ENCODE peak calls at places on chromosomes 5 and 9, in four cellular contexts. X, B, N and E are unnamed samples.
A peak's percentile ranks its signal among the peaks of the same experiment; 100 is the strongest.

GRCh38 chr5:72366324-72366976 is 46.3 kb downstream of the PTCD2 start:
- DNase-seq in X (peak; percentile 67), B (peak; percentile 65), N (peak; percentile 79), E (peak; percentile 79)

GRCh38 chr5:154317916-154318315 is 127.4 kb downstream of the GALNT10 start:
- DNase-seq in X (no peak), B (no peak), N (no peak), E (no peak)

GRCh38 chr9:126052791-126053190 is 273.8 kb upstream of the MVB12B start:
- DNase-seq in X (no peak), B (no peak), N (no peak), E (no peak)

GRCh38 chr9:272251-273213 is 57.9 kb downstream of the DOCK8 start:
- DNase-seq in X (no peak), B (no peak), N (no peak), E (no peak)

GRCh38 chr5:71892641-71893340 is 173.7 kb downstream of the CARTPT start:
- DNase-seq in X (no peak), B (no peak), N (peak; percentile 74), E (no peak)

GRCh38 chr9:38394419-38394818 is 1.9 kb downstream of the ALDH1B1 start:
- DNase-seq in X (no peak), B (no peak), N (no peak), E (no peak)

GRCh38 chr5:75668988-75669760 is 48.1 kb downstream of the POC5 start:
- DNase-seq in X (peak; percentile 39), B (peak; percentile 45), N (no peak), E (no peak)

GRCh38 chr9:91720313-91720712 is 229.7 kb downstream of the ROR2 start:
- DNase-seq in X (no peak), B (no peak), N (peak; percentile 3), E (no peak)

GRCh38 chr5:138937392-138938387 is 62.6 kb upstream of the LRRTM2 start:
- DNase-seq in X (no peak), B (no peak), N (peak; percentile 64), E (no peak)

GRCh38 chr5:170120576-170120975 is 14.9 kb downstream of the FOXI1 start:
- DNase-seq in X (no peak), B (no peak), N (no peak), E (no peak)

GRCh38 chr5:51811883-51812282 is 428.6 kb downstream of the ISL1 start:
- DNase-seq in X (no peak), B (no peak), N (no peak), E (no peak)

GRCh38 chr5:73180561-73180960 is 7.6 kb downstream of the TMEM174 start:
- DNase-seq in X (no peak), B (no peak), N (no peak), E (no peak)

GRCh38 chr5:84764227-84764626 is 379.5 kb upstream of the EDIL3 start:
- DNase-seq in X (no peak), B (no peak), N (peak; percentile 56), E (no peak)

GRCh38 chr5:6355294-6355693 is 23.1 kb downstream of the MED10 start:
- DNase-seq in X (no peak), B (no peak), N (no peak), E (no peak)

GRCh38 chr9:113650207-113651131 is 186.9 kb downstream of the RGS3 start:
- DNase-seq in X (peak; percentile 94), B (no peak), N (peak; percentile 77), E (no peak)

GRCh38 chr5:142881727-142882126 is 111.5 kb downstream of the ARHGAP26 start:
- DNase-seq in X (no peak), B (no peak), N (no peak), E (no peak)

GRCh38 chr9:132744881-132745761 is 74.9 kb downstream of the GTF3C4 start:
- DNase-seq in X (no peak), B (no peak), N (peak; percentile 80), E (no peak)

GRCh38 chr9:138120511-138121437 is 243.2 kb downstream of the CACNA1B start:
- DNase-seq in X (no peak), B (no peak), N (no peak), E (no peak)

GRCh38 chr5:169116961-169117461 is 183.9 kb downstream of the SLIT3 start:
- DNase-seq in X (peak; percentile 11), B (no peak), N (peak; percentile 89), E (no peak)

GRCh38 chr5:36685631-36686147 is 79.3 kb downstream of the SLC1A3 start:
- DNase-seq in X (no peak), B (no peak), N (peak; percentile 14), E (no peak)

GRCh38 chr9:27157086-27157485 is 48.1 kb downstream of the TEK start:
- DNase-seq in X (no peak), B (no peak), N (no peak), E (no peak)

GRCh38 chr9:134407123-134407779 is 81.0 kb downstream of the RXRA start:
- DNase-seq in X (no peak), B (peak; percentile 85), N (peak; percentile 79), E (peak; percentile 88)

GRCh38 chr9:69985971-69986370 is 57.7 kb upstream of the MAMDC2 start:
- DNase-seq in X (no peak), B (no peak), N (no peak), E (no peak)

GRCh38 chr5:39661026-39661779 is 236.4 kb upstream of the DAB2 start:
- DNase-seq in X (no peak), B (no peak), N (no peak), E (no peak)

GRCh38 chr5:150638488-150639316 is 1.8 kb upstream of the SYNPO start:
- DNase-seq in X (no peak), B (no peak), N (no peak), E (no peak)

GRCh38 chr5:173855995-173856656 is 32.0 kb upstream of the CPEB4 start:
- DNase-seq in X (no peak), B (no peak), N (no peak), E (no peak)

GRCh38 chr9:137811283-137811870 is 66.2 kb upstream of the CACNA1B start:
- DNase-seq in X (no peak), B (no peak), N (no peak), E (no peak)

GRCh38 chr5:97838214-97838613 is 655.2 kb upstream of the RIOK2 start:
- DNase-seq in X (no peak), B (no peak), N (no peak), E (no peak)

GRCh38 chr5:109688999-109689739 is 558 bp upstream of the MAN2A1 start:
- DNase-seq in X (peak; percentile 89), B (peak; percentile 89), N (peak; percentile 94), E (peak; percentile 82)

DNA sequence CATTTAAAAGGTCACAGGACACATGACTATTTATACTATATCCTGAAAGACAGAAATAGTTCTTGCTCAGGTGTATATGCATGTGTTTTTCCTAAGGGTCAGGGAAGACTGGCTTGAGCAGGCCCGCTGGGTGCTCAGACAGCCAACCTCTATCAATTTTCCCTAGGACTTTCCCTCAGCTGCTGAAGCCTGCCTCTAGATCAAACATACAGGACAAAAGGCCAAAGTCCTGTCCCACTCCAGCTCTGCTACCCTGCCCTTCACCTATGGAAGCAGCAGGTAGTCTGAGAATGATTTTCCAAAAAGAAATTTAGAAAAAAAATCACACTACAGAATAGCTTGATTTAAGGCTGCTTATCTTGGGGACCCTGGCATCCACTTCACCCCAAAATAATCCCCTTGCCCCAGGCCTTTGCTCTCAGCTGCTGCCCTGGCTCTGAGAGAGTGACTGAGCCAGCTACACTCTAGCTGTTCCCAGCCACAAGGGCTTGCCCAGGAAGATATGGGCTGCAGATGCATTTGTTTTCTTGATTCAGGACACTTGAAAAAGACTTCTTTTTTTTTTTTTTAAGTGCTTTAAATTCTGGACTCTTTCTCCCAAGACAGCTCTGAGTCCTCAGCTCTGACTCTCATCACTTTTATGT is 42.5 kb downstream of the KLHL3 start:
- DNase-seq in X (no peak), B (no peak), N (no peak), E (no peak)
- H3K36me3 ChIP-seq in X (no peaks in the 10 kb centered on the region), B (peaks cover 3% of the 10 kb centered on the region), N (no peaks in the 10 kb centered on the region), E (no peaks in the 10 kb centered on the region)

GRCh38 chr9:97575673-97576048 is 57.5 kb downstream of the TSTD2 start:
- DNase-seq in X (no peak), B (no peak), N (no peak), E (no peak)
- H3K4me3 ChIP-seq in X (no peak overlapping the region), B (no peak overlapping the region), N (no peak overlapping the region), E (no peak overlapping the region)

GRCh38 chr9:101403886-101404285 is 5.2 kb downstream of the ZNF189 start:
- DNase-seq in X (no peak), B (no peak), N (no peak), E (no peak)
- H3K36me3 ChIP-seq in X (peaks cover 86% of the 10 kb centered on the region), B (peaks cover 75% of the 10 kb centered on the region), N (peaks cover 89% of the 10 kb centered on the region), E (peaks cover 12% of the 10 kb centered on the region)

DNA sequence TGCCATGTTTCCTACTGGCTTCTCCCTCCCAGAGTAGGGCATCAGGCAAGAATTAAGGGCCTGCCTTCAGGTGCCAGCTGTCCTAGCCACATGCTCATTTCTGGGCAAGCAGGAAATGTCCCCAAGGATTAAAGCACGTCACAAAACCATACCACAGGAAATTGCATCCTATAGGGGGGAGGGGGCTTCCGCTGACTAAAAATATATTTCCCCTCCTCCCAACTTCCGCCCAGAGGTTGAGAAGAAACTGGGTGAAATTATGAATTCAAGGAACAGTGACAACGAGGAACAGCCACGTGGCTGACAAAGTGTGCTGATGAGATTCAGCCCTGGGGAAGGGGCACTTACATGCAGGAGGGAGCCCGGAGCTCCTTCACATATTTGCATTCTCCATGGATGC is 4.1 kb downstream of the HBEGF start:
- DNase-seq in X (no peak), B (peak; percentile 47), N (no peak), E (no peak)
- H3K4me3 ChIP-seq in X (no peak overlapping the region), B (no peak overlapping the region), N (no peak overlapping the region), E (no peak overlapping the region)

GRCh38 chr9:120393386-120394057 is 186.4 kb downstream of the CDK5RAP2 start:
- DNase-seq in X (no peak), B (no peak), N (no peak), E (no peak)

GRCh38 chr9:120391691-120392090 is 188.3 kb downstream of the CDK5RAP2 start:
- DNase-seq in X (no peak), B (no peak), N (peak; percentile 20), E (no peak)

GRCh38 chr9:120394058-120394669 is 185.8 kb downstream of the CDK5RAP2 start:
- DNase-seq in X (peak; percentile 27), B (no peak), N (no peak), E (no peak)

GRCh38 chr9:120392245-120392644 is 187.7 kb downstream of the CDK5RAP2 start:
- DNase-seq in X (no peak), B (no peak), N (no peak), E (no peak)

DNA sequence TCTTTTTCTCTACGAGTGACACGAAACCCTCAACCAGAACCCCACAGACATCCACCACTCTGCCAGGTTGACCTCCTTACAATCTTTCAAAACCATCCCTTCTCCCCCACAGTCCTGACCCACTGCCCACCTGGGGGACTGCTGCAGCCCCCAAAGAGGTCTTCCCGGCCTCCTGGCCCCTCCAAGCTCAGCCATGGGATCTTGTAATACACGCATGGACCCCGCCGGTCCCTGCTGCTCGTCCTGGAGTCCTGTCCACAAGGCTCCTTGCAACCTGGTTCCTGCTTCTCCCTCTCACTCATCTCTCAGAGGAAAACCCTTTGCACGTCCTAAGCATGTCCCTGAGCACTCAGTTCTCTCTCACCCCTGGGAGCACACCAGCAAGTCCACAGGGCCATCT is 187.3 kb downstream of the CDK5RAP2 start:
- DNase-seq in X (no peak), B (no peak), N (peak; percentile 17), E (no peak)
- H3K36me3 ChIP-seq in X (peaks cover 72% of the 10 kb centered on the region), B (peaks cover 59% of the 10 kb centered on the region), N (peaks cover 81% of the 10 kb centered on the region), E (no peaks in the 10 kb centered on the region)